ENCODE peak calls at places on chromosomes 7 and 10, in five cellular contexts. I is CD8-positive, alpha-beta T cell; M is thyroid gland; Y is adrenal gland; N is uterus. A is an unnamed sample.

GRCh38 chr7:35362341-35362740 is 108.4 kb upstream of the TBX20 start:
- DNase-seq in N (no peak), Y (no peak), I (no peak), M (no peak), A (no peak)

GRCh38 chr10:90930971-90931841 is 10.3 kb upstream of the ANKRD1 start:
- DNase-seq in N (peak; percentile 14), Y (peak; percentile 65), M (peak; percentile 14), I (no peak), A (peak; percentile 63)

GRCh38 chr10:13560597-13560996 is 26.2 kb upstream of the PRPF18 start:
- DNase-seq in N (no peak), I (no peak), M (peak; percentile 71), Y (no peak), A (no peak)

GRCh38 chr7:45239486-45239885 is 81.9 kb downstream of the RAMP3 start:
- DNase-seq in Y (no peak), N (no peak), M (peak; percentile 9), I (no peak), A (no peak)

GRCh38 chr7:114648680-114649079 is 234.1 kb downstream of the FOXP2 start:
- DNase-seq in I (no peak), N (no peak), M (no peak), Y (no peak), A (no peak)

GRCh38 chr7:158239290-158239981 is 348.2 kb downstream of the PTPRN2 start:
- DNase-seq in Y (peak; percentile 35), I (no peak), M (no peak), N (no peak), A (no peak)

GRCh38 chr7:157188091-157188665 is 49.5 kb downstream of the UBE3C start:
- DNase-seq in N (no peak), M (no peak), Y (no peak), I (no peak), A (no peak)

GRCh38 chr10:61878411-61879051 is 23.0 kb upstream of the ARID5B start:
- DNase-seq in N (no peak), I (no peak), Y (no peak), M (no peak), A (no peak)

GRCh38 chr7:7190142-7190541 is 7.8 kb downstream of the C1GALT1 start:
- DNase-seq in M (no peak), I (no peak), N (no peak), Y (no peak), A (no peak)

GRCh38 chr10:4051408-4052151 is 266.6 kb upstream of the KLF6 start:
- DNase-seq in N (no peak), M (no peak), Y (no peak), I (no peak), A (no peak)

GRCh38 chr10:1431229-1431628 is 306.1 kb downstream of the ADARB2 start:
- DNase-seq in Y (no peak), M (no peak), I (no peak), N (no peak), A (no peak)

GRCh38 chr7:77498659-77499379 is 38.3 kb upstream of the PTPN12 start:
- DNase-seq in M (no peak), I (no peak), Y (no peak), N (no peak), A (no peak)

GRCh38 chr7:107035446-107035845 is 9.1 kb upstream of the PRKAR2B start:
- DNase-seq in N (no peak), M (no peak), Y (no peak), I (no peak), A (no peak)

GRCh38 chr7:19117081-19117869 is at the start of gene TWIST1:
- DNase-seq in I (no peak), M (no peak), Y (peak; percentile 46), N (peak; percentile 72), A (peak; percentile 46)
- H3K4me3 ChIP-seq in I (no peak within 1 kb of the TSS), M (peak within 1 kb of the TSS; percentile 44), Y (peak within 1 kb of the TSS; percentile 46), N (peak within 1 kb of the TSS; percentile 52), A (peak within 1 kb of the TSS; percentile 65)

DNA sequence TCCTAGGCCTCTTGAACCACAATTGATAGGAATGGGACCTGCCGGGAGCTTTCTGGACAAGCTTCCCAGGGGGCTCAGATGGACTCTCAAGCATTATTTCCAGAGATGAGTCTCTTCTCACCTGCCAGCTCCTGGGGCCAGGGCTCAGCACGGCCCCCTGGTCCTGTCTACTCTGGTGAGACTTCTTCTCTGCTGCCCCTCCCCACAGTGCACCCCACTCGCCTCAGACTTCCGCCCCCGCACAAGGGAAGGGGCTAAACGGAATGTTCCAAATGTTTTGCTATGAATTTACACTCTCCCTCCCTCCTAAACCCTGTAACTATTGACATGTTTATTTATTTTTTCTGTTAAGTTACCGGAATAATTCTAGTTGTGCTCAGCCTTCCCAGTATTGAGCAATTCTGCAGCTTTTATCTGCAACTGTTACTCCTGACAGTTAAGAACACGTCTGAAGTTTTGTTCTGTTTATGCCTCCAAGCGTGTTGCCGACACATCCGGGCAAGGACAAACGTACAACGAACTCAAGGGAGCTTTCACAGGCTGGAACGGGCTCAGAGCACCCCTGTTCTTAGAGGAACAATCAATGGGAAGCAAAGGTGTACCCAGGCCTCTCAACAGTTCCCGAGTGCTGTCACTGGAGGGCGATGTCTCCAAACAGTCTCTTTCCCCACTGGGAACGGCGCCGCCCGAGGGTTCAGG is 55.2 kb downstream of the FHIP2A start:
- DNase-seq in M (peak; percentile 51), N (peak; percentile 77), I (no peak), Y (peak; percentile 85), A (peak; percentile 54)
- TF ChIP-seq CTCF in M (no peak), N (peak; percentile 72), I (peak; percentile 36), Y (peak; percentile 87), A (peak; percentile 70)

GRCh38 chr7:142800103-142800502 is 29.3 kb downstream of the PRSS2 start:
- DNase-seq in N (no peak), I (no peak), M (no peak), Y (no peak), A (no peak)

GRCh38 chr7:142803901-142804300 is 33.1 kb downstream of the PRSS2 start:
- DNase-seq in M (no peak), I (peak; percentile 11), Y (no peak), N (no peak), A (no peak)

GRCh38 chr7:142801601-142802295 is 31.0 kb downstream of the PRSS2 start:
- DNase-seq in M (no peak), Y (no peak), I (peak; percentile 11), N (no peak), A (no peak)

GRCh38 chr7:142800699-142801260 is 30.0 kb downstream of the PRSS2 start:
- DNase-seq in N (no peak), Y (no peak), M (no peak), I (no peak), A (no peak)

DNA sequence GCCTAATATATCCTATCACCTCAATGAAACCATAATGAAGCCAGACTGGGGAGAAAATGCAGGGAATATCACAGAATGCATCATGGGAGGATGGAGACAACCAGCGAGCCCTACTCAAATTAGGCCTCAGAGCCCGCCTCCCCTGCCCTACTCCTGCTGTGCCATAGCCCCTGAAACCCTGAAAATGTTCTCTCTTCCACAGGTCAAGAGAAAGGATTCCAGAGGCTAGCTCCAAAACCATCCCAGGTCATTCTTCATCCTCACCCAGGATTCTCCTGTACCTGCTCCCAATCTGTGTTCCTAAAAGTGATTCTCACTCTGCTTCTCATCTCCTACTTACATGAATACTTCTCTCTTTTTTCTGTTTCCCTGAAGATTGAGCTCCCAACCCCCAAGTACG is 31.5 kb downstream of the PRSS2 start:
- DNase-seq in Y (no peak), I (peak; percentile 10), M (no peak), N (no peak), A (no peak)
- H3K4me1 ChIP-seq in Y (peaks cover 6% of the 10 kb centered on the region), I (peaks cover 82% of the 10 kb centered on the region), M (peaks cover 6% of the 10 kb centered on the region), N (peaks cover 5% of the 10 kb centered on the region), A (peaks cover 3% of the 10 kb centered on the region)

GRCh38 chr10:125155101-125155500 is 5.3 kb downstream of the CTBP2 start:
- DNase-seq in N (no peak), Y (no peak), M (no peak), I (no peak), A (no peak)

GRCh38 chr10:125157473-125157865 is 2.9 kb downstream of the CTBP2 start:
- DNase-seq in N (no peak), M (no peak), I (no peak), Y (peak; percentile 5), A (no peak)

GRCh38 chr10:125156739-125157472 is 3.5 kb downstream of the CTBP2 start:
- DNase-seq in Y (no peak), M (no peak), N (no peak), I (no peak), A (no peak)

GRCh38 chr10:125155669-125156068 is 4.7 kb downstream of the CTBP2 start:
- DNase-seq in N (no peak), I (no peak), M (no peak), Y (no peak), A (no peak)

DNA sequence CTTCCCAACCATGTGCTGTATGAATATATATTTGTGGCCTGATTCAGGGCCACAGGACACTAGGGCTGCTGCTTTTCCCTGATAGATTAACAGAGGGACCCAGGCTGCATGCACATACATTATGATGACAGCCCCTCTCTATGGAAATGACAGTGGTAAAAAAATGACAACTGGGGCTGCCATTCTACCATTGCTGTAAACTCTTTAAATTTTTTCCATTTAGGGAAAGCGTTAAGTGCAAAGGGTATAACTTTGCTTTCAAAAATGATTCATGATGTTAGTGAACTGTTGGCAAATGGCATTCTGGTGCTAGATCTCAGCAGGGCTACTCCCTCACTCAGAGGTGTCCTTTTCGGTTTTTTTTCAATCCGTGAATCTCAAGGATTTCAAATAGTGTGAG is 4.2 kb downstream of the CTBP2 start:
- DNase-seq in M (no peak), N (no peak), Y (no peak), I (no peak), A (no peak)
- H3K4me3 ChIP-seq in M (no peak overlapping the region), N (no peak overlapping the region), Y (no peak overlapping the region), I (no peak overlapping the region), A (no peak overlapping the region)

DNA sequence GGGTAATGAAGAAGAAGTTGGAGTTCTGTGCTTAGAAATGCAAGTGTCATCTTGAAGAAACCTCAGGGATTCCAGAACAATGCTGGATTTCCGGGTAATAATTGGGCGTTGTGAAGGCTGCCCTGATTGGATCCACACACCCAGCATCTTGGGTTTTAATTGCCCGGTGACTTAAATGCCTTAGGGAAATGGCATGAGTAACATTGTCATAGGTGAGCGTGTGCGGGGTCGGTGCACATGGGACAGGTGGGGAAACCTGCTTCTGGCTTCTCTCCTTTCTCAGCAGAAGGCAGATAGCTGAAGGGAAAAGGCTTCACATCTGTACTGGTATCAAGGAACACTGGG is 15.2 kb upstream of the CAMK1D start:
- DNase-seq in I (no peak), Y (no peak), N (no peak), M (no peak), A (no peak)
- TF ChIP-seq CTCF in I (no peak), Y (no peak), N (no peak), M (no peak), A (no peak)

GRCh38 chr10:113001599-113002448 is 51.8 kb downstream of the TCF7L2 start:
- DNase-seq in N (no peak), I (no peak), M (no peak), Y (no peak), A (no peak)
- H3K4me1 ChIP-seq in N (peaks cover 33% of the 10 kb centered on the region), I (peaks cover 17% of the 10 kb centered on the region), M (peaks cover 22% of the 10 kb centered on the region), Y (peaks cover 9% of the 10 kb centered on the region), A (peaks cover 66% of the 10 kb centered on the region)

DNA sequence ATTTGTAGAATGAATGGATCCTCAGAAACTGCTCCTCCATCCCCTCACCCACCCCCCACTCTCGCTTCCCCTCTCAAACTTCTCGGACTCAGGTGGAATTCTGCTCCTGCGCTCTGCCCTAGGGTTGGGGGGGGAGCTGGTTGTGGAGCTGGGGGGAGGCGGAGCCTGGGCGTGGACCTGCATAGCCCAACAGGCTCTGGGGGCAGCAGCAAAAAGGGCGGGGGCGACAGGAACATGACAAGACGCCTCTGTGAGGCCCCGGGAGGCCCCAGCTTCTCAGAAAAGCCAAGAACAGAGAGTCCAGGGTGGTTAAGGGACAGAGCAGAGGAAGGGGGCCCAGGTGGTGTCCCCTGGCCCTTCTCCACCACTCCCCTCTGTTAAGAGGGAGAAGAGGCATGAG is 3.5 kb downstream of the TSC22D4 start:
- DNase-seq in M (peak; percentile 33), N (peak; percentile 48), I (no peak), Y (no peak), A (peak; percentile 56)
- H3K4me3 ChIP-seq in M (no peak overlapping the region), N (peak overlapping the region; percentile 78), I (peak overlapping the region; percentile 96), Y (no peak overlapping the region), A (peak overlapping the region; percentile 74)

GRCh38 chr7:94657771-94658693 is 2.1 kb upstream of the SGCE start:
- DNase-seq in Y (peak; percentile 96), I (peak; percentile 90), N (peak; percentile 90), M (peak; percentile 96), A (peak; percentile 86)
- TF ChIP-seq CTCF in Y (no peak), I (no peak), N (no peak), M (no peak), A (no peak)